ENCODE peak calls at places on chromosomes 11 and 22, in five cellular contexts. One of them, this sample, is unnamed.

GRCh38 chr11:131796089-131796488 is 425.7 kb downstream of the NTM start:
- DNase-seq in fibroblast of lung: no peak
- DNase-seq in PC-3: no peak
- DNase-seq in mammary epithelial cell: no peak
- DNase-seq in A673: no peak
- DNase-seq in this sample: no peak

GRCh38 chr22:33438273-33438672 is 380.1 kb upstream of the SYN3 start:
- DNase-seq in fibroblast of lung: peak
- DNase-seq in PC-3: peak
- DNase-seq in mammary epithelial cell: peak
- DNase-seq in A673: no peak
- DNase-seq in this sample: peak

GRCh38 chr22:36753120-36753802 is 22.7 kb downstream of the IFT27 start:
- DNase-seq in fibroblast of lung: no peak
- DNase-seq in PC-3: peak
- DNase-seq in mammary epithelial cell: peak
- DNase-seq in A673: no peak
- DNase-seq in this sample: peak

GRCh38 chr11:17406082-17406817 is 17.8 kb upstream of the KCNJ11 start:
- DNase-seq in fibroblast of lung: no peak
- DNase-seq in PC-3: no peak
- DNase-seq in mammary epithelial cell: no peak
- DNase-seq in A673: no peak
- DNase-seq in this sample: no peak

GRCh38 chr22:36287881-36288515 is 35.1 kb downstream of the APOL1 start:
- DNase-seq in fibroblast of lung: no peak
- DNase-seq in PC-3: no peak
- DNase-seq in mammary epithelial cell: no peak
- DNase-seq in A673: no peak
- DNase-seq in this sample: no peak

GRCh38 chr11:110075087-110075821 is 17.9 kb upstream of the ZC3H12C start:
- DNase-seq in fibroblast of lung: peak
- DNase-seq in PC-3: peak
- DNase-seq in mammary epithelial cell: no peak
- DNase-seq in A673: peak
- DNase-seq in this sample: no peak

GRCh38 chr22:33917744-33918406 is 2.4 kb downstream of the LARGE1 start:
- DNase-seq in fibroblast of lung: peak
- DNase-seq in PC-3: no peak
- DNase-seq in mammary epithelial cell: no peak
- DNase-seq in A673: no peak
- DNase-seq in this sample: no peak

GRCh38 chr11:57638811-57639320 is 10.8 kb downstream of the YPEL4 start:
- DNase-seq in fibroblast of lung: no peak
- DNase-seq in PC-3: no peak
- DNase-seq in mammary epithelial cell: no peak
- DNase-seq in A673: peak
- DNase-seq in this sample: no peak

GRCh38 chr11:110778351-110778750 is 66.1 kb upstream of the ARHGAP20 start:
- DNase-seq in fibroblast of lung: peak
- DNase-seq in PC-3: no peak
- DNase-seq in mammary epithelial cell: no peak
- DNase-seq in A673: no peak
- DNase-seq in this sample: no peak

GRCh38 chr11:36793542-36793926 is 195.5 kb upstream of the RAG2 start:
- DNase-seq in fibroblast of lung: peak
- DNase-seq in PC-3: peak
- DNase-seq in mammary epithelial cell: no peak
- DNase-seq in A673: peak
- DNase-seq in this sample: no peak

DNA sequence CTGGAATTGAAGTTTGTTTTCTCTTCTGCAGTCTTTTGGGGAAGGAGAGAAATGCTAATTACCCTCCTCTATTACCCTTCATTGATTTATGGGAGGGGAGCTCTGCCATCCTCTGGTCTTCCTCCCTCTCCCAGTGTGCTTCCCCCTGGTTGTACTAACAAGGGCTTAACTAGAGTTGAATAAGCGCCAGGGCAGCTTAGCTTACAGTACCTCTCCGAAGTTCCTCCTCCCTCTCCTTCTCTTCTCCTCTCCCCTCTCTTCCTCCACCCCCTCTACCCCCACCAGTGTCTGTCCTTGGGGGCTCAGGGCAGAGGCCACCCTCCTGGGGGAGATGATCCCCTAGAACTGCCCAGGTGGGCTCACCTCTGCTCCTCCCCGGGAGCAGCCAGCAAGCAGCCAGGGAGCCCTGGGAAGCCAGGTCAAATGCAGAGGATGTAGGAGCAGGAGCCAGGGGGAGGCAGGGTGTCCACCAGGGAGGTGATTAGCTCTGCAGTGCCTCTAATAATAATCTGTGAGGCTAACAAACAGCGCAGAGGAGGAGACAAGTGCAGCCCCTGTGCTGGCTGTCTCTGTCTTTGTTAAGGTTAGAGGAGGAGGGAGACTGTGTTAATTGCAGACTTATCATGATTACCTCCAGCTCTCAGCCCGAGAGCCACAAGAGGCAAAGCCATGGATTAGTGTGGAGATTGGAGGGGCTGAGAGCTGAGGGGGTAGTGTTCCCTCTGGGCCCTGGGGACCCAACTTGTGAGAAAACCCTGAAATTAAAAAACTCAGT is 191.6 kb upstream of the CADM1 start:
- DNase-seq in fibroblast of lung: no peak
- DNase-seq in PC-3: no peak
- DNase-seq in mammary epithelial cell: no peak
- DNase-seq in A673: no peak
- DNase-seq in this sample: no peak
- TF ChIP-seq EZH2 in fibroblast of lung: no peak
- TF ChIP-seq EZH2 in PC-3: no peak
- TF ChIP-seq EZH2 in mammary epithelial cell: no peak
- TF ChIP-seq EZH2 in A673: no peak
- TF ChIP-seq EZH2 in this sample: no peak

DNA sequence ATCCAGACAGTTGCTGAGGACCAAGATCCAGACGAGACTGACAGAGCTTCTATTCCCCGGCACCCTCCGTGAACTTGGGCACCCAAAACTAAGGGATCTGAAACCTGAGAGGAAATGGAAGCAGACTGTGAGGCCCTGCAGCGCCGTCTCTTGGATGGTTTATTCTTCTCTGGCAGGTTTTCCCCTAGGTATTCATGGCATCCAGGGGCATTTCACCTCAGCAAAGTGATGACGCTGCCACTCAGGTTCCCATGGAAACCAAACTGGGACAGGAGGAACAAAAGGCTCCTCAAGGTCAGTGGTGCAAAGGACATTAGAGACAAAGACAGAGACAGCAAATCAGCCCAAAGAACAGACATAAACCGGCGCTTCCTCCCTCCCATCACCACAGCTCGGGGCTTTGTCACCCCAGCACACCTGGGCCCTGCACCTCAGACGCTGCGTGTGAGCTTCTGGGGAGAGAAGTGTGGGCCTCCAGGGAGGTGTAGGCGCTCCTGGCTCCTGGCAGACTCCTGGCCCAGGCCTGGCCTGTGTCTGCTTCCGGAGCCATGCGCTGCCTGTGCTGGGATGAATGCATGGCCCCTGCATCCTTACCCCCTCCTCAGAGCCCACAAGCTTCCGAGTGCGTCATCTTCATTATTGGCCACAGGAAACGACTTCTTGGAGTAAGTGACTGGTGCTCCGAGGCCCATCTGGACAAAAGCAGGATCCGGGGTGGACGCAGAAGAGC is 6.0 kb downstream of the TP53AIP1 start:
- DNase-seq in fibroblast of lung: no peak
- DNase-seq in PC-3: no peak
- DNase-seq in mammary epithelial cell: no peak
- DNase-seq in A673: no peak
- DNase-seq in this sample: no peak
- TF ChIP-seq CTCF in fibroblast of lung: no peak
- TF ChIP-seq CTCF in PC-3: no peak
- TF ChIP-seq CTCF in mammary epithelial cell: no peak
- TF ChIP-seq CTCF in A673: no peak
- TF ChIP-seq CTCF in this sample: no peak

GRCh38 chr11:13884159-13884799 is 78.2 kb upstream of the SPON1 start:
- DNase-seq in fibroblast of lung: no peak
- DNase-seq in PC-3: peak
- DNase-seq in mammary epithelial cell: peak
- DNase-seq in A673: no peak
- DNase-seq in this sample: no peak
- H3K27ac ChIP-seq in fibroblast of lung: no peak
- H3K27ac ChIP-seq in PC-3: peak
- H3K27ac ChIP-seq in mammary epithelial cell: no peak
- H3K27ac ChIP-seq in A673: no peak
- H3K27ac ChIP-seq in this sample: no peak

GRCh38 chr22:29313126-29314071 is 2.1 kb downstream of the RASL10A start:
- DNase-seq in fibroblast of lung: peak
- DNase-seq in PC-3: no peak
- DNase-seq in mammary epithelial cell: no peak
- DNase-seq in A673: no peak
- DNase-seq in this sample: no peak

GRCh38 chr22:29314537-29315285 is 786 bp downstream of the RASL10A start:
- DNase-seq in fibroblast of lung: no peak
- DNase-seq in PC-3: peak
- DNase-seq in mammary epithelial cell: peak
- DNase-seq in A673: no peak
- DNase-seq in this sample: no peak

GRCh38 chr22:29314074-29314473 is 1.4 kb downstream of the RASL10A start:
- DNase-seq in fibroblast of lung: no peak
- DNase-seq in PC-3: no peak
- DNase-seq in mammary epithelial cell: no peak
- DNase-seq in A673: no peak
- DNase-seq in this sample: no peak

GRCh38 chr22:29316429-29316828 is 932 bp upstream of the RASL10A start:
- DNase-seq in fibroblast of lung: no peak
- DNase-seq in PC-3: no peak
- DNase-seq in mammary epithelial cell: no peak
- DNase-seq in A673: no peak
- DNase-seq in this sample: no peak

GRCh38 chr22:29315286-29316195 is at the start of gene RASL10A:
- DNase-seq in fibroblast of lung: no peak
- DNase-seq in PC-3: no peak
- DNase-seq in mammary epithelial cell: peak
- DNase-seq in A673: no peak
- DNase-seq in this sample: no peak
- TF ChIP-seq EZH2 in fibroblast of lung: no peak
- TF ChIP-seq EZH2 in PC-3: no peak
- TF ChIP-seq EZH2 in mammary epithelial cell: peak
- TF ChIP-seq EZH2 in A673: no peak
- TF ChIP-seq EZH2 in this sample: no peak

GRCh38 chr11:90294091-90294490 is 71.2 kb upstream of the CHORDC1 start:
- DNase-seq in fibroblast of lung: no peak
- DNase-seq in PC-3: no peak
- DNase-seq in mammary epithelial cell: no peak
- DNase-seq in A673: no peak
- DNase-seq in this sample: no peak

GRCh38 chr11:90286640-90287039 is 63.8 kb upstream of the CHORDC1 start:
- DNase-seq in fibroblast of lung: no peak
- DNase-seq in PC-3: no peak
- DNase-seq in mammary epithelial cell: no peak
- DNase-seq in A673: no peak
- DNase-seq in this sample: no peak

DNA sequence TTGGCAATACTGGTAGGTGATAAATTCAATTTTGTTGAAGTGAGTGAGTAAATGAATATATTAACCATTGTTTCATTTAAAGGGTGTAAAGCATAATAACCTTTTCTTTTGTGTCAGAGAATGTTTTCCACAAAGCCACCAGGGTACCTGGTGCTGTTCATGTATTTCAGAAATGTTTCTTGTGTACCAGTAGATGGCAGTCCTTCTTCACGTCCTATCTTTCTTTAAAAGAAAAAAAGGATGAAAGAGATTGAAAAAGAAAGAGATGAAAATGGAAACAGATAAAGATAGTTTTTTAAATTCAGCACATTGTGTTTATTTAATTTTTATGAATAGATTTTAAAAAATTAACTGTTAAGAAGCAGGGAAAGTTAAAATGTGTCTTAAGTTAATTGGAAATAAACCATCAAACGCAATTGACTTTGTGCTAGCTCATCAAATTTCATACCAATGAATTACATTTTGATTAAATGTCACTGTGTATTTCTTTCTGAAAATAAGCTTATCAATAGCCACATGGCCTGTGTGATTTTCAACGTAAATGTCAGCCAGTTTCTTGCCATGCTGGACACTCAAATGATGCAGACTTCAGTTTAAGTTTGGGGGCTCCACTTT is 65.5 kb upstream of the CHORDC1 start:
- DNase-seq in fibroblast of lung: peak
- DNase-seq in PC-3: peak
- DNase-seq in mammary epithelial cell: peak
- DNase-seq in A673: peak
- DNase-seq in this sample: no peak
- TF ChIP-seq CTCF in fibroblast of lung: peak
- TF ChIP-seq CTCF in PC-3: peak
- TF ChIP-seq CTCF in mammary epithelial cell: peak
- TF ChIP-seq CTCF in A673: peak
- TF ChIP-seq CTCF in this sample: peak

This sample was measured in keratinocyte.